ENCODE peak calls at places on chromosomes 3 and 15, in seven cellular contexts. G, O, W, K, X, L and D are unnamed samples. For H3K79me1, the result is how much of the 10 kb centered on the place peaks cover.

GRCh38 chr3:66299893-66300292 is 79.1 kb downstream of the SLC25A26 start:
- DNase-seq in L (no peak), K (no peak), G (no peak), X (no peak), W (no peak), O (no peak), D (no peak)

GRCh38 chr3:77348244-77348855 is 308.5 kb downstream of the ROBO2 start:
- DNase-seq in G (peak), W (peak), K (peak), X (peak), L (peak), O (peak), D (peak)

GRCh38 chr3:56291244-56291680 is 177.0 kb downstream of the ERC2 start:
- DNase-seq in L (no peak), X (no peak), G (no peak), W (no peak), O (no peak), K (no peak), D (no peak)

GRCh38 chr15:76203346-76203745 is 107.9 kb downstream of the ETFA start:
- DNase-seq in X (no peak), G (no peak), L (no peak), K (no peak), O (no peak), W (no peak), D (no peak)

GRCh38 chr3:196694941-196695848 is 16.9 kb downstream of the CEP19 start:
- DNase-seq in L (no peak), X (no peak), O (no peak), G (no peak), W (no peak), K (no peak), D (no peak)

GRCh38 chr15:52858388-52859176 is 68.4 kb upstream of the ONECUT1 start:
- DNase-seq in W (peak), O (no peak), K (peak), L (no peak), G (no peak), X (no peak), D (no peak)

GRCh38 chr3:194682651-194683310 is 2.9 kb upstream of the FAM43A start:
- DNase-seq in X (peak), L (peak), K (peak), G (peak), O (peak), W (peak), D (peak)

GRCh38 chr3:84922682-84923081 is 36.1 kb upstream of the CADM2 start:
- DNase-seq in L (no peak), W (no peak), G (no peak), K (no peak), X (no peak), O (no peak), D (no peak)

GRCh38 chr3:127715541-127715940 is 42.8 kb downstream of the ABTB1 start:
- DNase-seq in O (no peak), K (no peak), W (no peak), L (no peak), G (no peak), X (no peak), D (no peak)

GRCh38 chr15:85860394-85861161 is 65.9 kb upstream of the KLHL25 start:
- DNase-seq in L (no peak), K (no peak), X (no peak), G (no peak), O (no peak), W (no peak), D (no peak)

GRCh38 chr15:51074926-51075325 is 19.8 kb downstream of the TNFAIP8L3 start:
- DNase-seq in L (no peak), K (no peak), O (no peak), G (no peak), X (no peak), W (no peak), D (no peak)

GRCh38 chr15:51069983-51070382 is 24.7 kb downstream of the TNFAIP8L3 start:
- DNase-seq in O (no peak), G (no peak), W (no peak), X (no peak), K (no peak), L (no peak), D (no peak)

GRCh38 chr15:51067510-51067909 is 27.2 kb downstream of the TNFAIP8L3 start:
- DNase-seq in L (no peak), O (no peak), X (peak), K (no peak), G (peak), W (no peak), D (no peak)

GRCh38 chr15:51075364-51075763 is 19.3 kb downstream of the TNFAIP8L3 start:
- DNase-seq in X (no peak), W (no peak), G (no peak), O (no peak), K (no peak), L (no peak), D (no peak)

GRCh38 chr15:51071609-51072008 is 23.1 kb downstream of the TNFAIP8L3 start:
- DNase-seq in G (no peak), K (no peak), O (no peak), L (no peak), X (no peak), W (no peak), D (no peak)
- H2BK120ac ChIP-seq in G (no peak), K (no peak), O (no peak), L (no peak), X (no peak), W (no peak), D (no peak)

DNA sequence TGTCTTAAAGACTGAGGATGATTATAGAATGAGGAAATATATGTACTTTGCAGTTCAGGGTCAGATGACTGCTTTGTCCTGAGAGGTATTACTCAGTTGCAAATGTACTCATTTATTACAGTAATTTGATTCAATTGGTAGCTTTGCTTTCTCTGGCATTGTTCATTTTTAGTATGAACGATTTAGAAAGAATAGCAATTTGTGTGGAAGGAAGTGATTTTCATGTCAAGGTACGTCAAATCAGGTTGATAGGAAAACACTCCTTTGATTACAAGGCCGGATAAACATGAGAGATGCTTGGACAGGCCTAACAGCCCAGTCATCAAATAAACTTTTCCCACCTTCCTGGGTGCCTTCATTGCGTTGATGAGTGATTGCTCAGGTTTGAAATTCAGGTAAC is 53.8 kb downstream of the UNC13C start:
- DNase-seq in W (no peak), G (no peak), X (no peak), O (no peak), K (no peak), L (no peak), D (no peak)
- H3K79me1 ChIP-seq in W (under half), G (under half), X (under half), O (under half), K (under half), L (under half), D (under half)

DNA sequence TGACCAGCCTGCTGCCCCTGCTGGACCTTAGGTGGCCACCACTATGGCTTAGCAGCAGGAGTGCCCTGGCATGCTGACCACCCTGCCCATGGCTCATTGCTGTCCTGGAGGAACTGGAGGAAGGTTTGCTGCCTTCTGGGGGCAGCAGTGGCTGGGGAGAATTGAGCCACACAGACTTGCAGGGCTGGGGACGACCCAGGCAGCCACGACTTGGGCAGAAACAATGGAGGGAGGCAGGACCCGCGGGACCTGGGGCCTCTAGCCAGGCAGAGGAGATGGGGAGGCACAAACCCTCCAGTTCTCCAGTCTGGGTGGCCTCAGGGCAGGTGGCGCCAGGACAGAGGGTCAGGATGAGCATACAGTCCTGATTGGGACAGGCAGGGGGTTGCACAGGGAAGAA is 32.8 kb downstream of the ADAMTS7 start:
- DNase-seq in K (no peak), W (no peak), L (no peak), X (no peak), O (no peak), G (no peak), D (no peak)
- H2BK120ac ChIP-seq in K (no peak), W (no peak), L (no peak), X (no peak), O (no peak), G (no peak), D (no peak)

GRCh38 chr15:41985236-41986160 is 13.1 kb upstream of the EHD4 start:
- DNase-seq in W (no peak), K (no peak), O (no peak), X (no peak), G (no peak), L (no peak), D (no peak)

GRCh38 chr15:41983221-41983620 is 10.9 kb upstream of the EHD4 start:
- DNase-seq in K (no peak), X (no peak), G (no peak), W (no peak), L (no peak), O (no peak), D (no peak)

GRCh38 chr15:41982133-41982930 is 10.0 kb upstream of the EHD4 start:
- DNase-seq in G (peak), K (no peak), L (no peak), O (no peak), W (no peak), X (no peak), D (no peak)

GRCh38 chr15:41984622-41985021 is 12.3 kb upstream of the EHD4 start:
- DNase-seq in L (no peak), O (no peak), G (no peak), W (no peak), X (no peak), K (no peak), D (no peak)

DNA sequence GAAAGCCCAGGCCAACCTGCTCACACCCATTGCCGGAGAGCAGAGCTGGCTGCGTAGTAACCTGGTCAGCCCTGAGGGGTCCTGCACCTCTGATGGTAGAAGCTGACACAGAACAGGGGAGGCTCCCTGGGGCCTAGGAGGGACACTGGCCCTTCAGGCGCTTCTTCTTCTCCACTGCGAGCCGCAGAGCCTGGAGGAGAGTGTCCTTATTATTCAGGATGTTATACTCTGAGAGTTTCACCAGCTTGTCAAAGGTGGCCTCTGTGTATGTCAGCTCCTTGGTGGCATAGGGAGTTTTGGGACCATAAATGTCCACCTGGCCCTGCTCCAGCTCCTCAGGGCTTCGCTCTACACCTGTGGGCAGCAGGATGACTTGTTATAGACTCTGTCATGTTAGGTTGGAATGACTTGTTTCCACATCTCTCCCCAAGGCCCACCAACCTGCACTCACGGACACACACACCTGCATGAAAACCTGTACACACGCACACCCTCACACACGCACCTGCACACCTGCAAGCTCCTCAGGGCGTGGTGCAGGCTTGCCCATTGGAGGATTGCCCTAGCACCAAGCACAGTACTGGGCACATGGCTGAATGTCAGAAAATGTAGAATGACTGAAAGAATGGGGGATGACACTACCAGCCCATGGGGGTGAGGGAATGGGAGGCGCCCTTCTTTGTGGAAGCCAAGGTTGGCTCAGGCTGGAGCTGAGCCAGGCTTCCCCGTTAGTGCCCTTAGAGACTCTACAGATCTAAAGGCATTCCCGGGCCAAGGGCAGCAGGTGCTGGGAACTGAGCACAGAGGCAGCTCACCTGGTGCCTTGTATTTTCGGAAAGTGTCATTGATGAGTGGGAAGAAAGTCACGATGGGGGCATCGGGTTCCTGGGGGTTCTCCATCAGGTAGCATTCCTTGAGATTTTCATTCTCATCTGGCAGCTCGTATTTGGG is 11.5 kb upstream of the EHD4 start:
- DNase-seq in L (no peak), O (no peak), K (no peak), W (no peak), X (no peak), G (no peak), D (no peak)
- H3K79me1 ChIP-seq in L (under half), O (under half), K (under half), W (under half), X (under half), G (under half), D (under half)

DNA sequence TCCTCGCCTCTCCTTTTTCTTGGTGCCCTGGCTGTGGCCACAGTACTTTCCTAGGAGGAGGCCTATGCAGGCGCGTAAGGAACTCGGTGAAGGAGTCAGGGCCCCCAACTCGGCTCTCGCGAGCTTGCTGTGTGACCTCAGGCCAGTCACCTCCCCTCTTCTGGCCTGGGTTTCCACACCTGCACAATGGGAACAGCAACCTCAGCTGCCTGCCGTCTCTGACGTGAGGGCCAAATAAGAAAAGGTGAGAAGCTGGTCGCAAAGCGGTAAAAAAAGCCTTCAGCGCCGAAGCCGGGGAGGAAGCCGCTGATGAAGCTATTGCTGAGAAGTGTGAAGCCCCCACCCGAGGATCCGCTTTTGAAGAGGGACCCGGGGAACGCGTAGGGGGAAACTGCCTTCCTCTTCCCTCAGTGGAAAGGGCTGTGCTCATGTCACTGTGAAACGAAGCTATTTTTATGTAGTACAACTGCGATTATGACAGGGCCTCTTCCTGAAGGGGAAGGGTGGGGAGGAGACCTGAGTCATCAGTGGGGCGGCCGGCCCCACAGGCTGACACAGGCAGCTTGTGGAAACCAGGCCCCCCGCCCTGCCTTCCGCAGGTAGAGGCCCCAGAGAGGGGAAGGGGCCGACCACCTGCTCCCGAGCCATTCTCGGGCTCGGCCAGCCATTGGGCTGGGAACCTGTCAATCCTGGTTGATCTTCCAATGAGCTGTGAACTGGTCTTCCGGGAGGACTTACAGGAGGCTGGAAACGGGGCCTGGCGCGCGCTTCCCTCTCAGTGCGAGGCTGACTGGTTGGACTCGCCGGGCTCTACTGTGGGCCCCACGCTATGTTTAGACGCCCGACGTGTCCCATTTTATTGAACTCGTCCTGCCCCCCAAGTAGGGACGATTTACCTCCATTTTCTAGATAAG is 18.0 kb upstream of the ANKDD1A start:
- DNase-seq in L (peak), X (peak), K (peak), W (peak), G (peak), O (peak), D (peak)
- H2BK120ac ChIP-seq in L (peak), X (peak), K (peak), W (no peak), G (peak), O (peak), D (peak)

GRCh38 chr3:41769106-41769505 is 192.8 kb downstream of the ULK4 start:
- DNase-seq in G (no peak), K (no peak), W (no peak), L (no peak), X (no peak), O (no peak), D (no peak)
- H3K79me1 ChIP-seq in G (under half), K (under half), W (under half), L (under half), X (under half), O (under half), D (under half)

GRCh38 chr3:30684361-30684760 is 78.0 kb downstream of the TGFBR2 start:
- DNase-seq in O (no peak), W (no peak), K (no peak), X (no peak), G (no peak), L (no peak), D (no peak)
- H2BK120ac ChIP-seq in O (no peak), W (no peak), K (no peak), X (no peak), G (no peak), L (no peak), D (no peak)

GRCh38 chr3:141413387-141414140 is 45.3 kb downstream of the ZBTB38 start:
- DNase-seq in X (no peak), O (no peak), L (no peak), G (peak), W (no peak), K (no peak), D (no peak)

GRCh38 chr3:141414800-141415462 is 46.6 kb downstream of the ZBTB38 start:
- DNase-seq in L (no peak), G (peak), W (no peak), O (no peak), K (no peak), X (peak), D (no peak)

GRCh38 chr3:141415959-141416358 is 47.7 kb downstream of the ZBTB38 start:
- DNase-seq in O (no peak), L (no peak), X (no peak), K (no peak), G (no peak), W (no peak), D (no peak)

GRCh38 chr3:141412936-141413354 is 44.6 kb downstream of the ZBTB38 start:
- DNase-seq in L (no peak), X (peak), O (no peak), W (no peak), G (peak), K (no peak), D (peak)

DNA sequence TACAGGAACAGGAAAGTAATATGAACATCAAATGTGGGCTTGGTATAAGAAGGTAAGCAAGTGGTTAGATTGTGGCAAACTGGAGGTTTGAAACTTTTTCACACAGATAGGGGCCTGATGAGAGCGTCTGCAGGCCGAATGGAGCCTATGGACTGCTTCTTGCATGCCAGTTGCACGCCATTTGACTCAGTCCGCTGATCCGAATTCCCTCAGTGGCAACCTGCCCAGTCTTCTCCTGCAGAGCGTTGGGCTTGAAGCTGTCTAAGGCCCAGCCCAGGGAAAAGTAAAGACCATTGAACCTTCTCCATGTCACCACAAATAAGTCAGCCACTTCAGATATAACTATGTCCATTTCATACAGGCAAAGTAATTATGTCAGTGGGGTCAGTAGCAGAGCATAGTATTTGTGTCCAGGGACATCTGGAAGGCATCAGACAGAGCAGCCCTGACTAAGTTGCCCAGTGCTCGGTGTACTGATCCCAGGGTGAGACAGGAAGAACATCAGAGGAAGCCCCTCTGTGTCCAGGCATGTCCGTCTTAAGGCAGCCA is 45.9 kb downstream of the ZBTB38 start:
- DNase-seq in L (no peak), K (no peak), G (no peak), W (no peak), O (no peak), X (peak), D (no peak)
- H3K79me1 ChIP-seq in L (under half), K (under half), G (half or more), W (under half), O (under half), X (under half), D (under half)

GRCh38 chr3:11648735-11649134 is 5.0 kb upstream of the VGLL4 start:
- DNase-seq in K (no peak), W (no peak), X (no peak), L (no peak), O (no peak), G (no peak), D (no peak)
- H2BK120ac ChIP-seq in K (no peak), W (no peak), X (no peak), L (no peak), O (no peak), G (no peak), D (no peak)

GRCh38 chr15:39625856-39626255 is 45.0 kb downstream of the THBS1 start:
- DNase-seq in K (no peak), O (no peak), L (no peak), W (no peak), G (peak), X (peak), D (no peak)
- H3K79me1 ChIP-seq in K (under half), O (under half), L (under half), W (under half), G (under half), X (under half), D (under half)